ENCODE peak calls at places on chromosomes 11 and 22, in five cellular contexts. Q is heart right ventricle; E is activated CD4-positive, alpha-beta T cell treated with anti-CD3 and anti-CD28 coated beads for 36 hours; R is adipocyte; D is substantia nigra. O is an unnamed sample.

GRCh38 chr11:128481135-128481534 is 106.2 kb downstream of the ETS1 start:
- DNase-seq in Q (no peak), E (no peak), R (peak), D (no peak), O (no peak)

GRCh38 chr11:81377418-81377817 is 1356.2 kb downstream of the FAM181B start:
- DNase-seq in Q (no peak), E (no peak), R (no peak), D (no peak), O (no peak)

GRCh38 chr11:68436985-68437926 is 23.3 kb upstream of the PPP6R3 start:
- DNase-seq in Q (peak), E (no peak), R (peak), D (no peak), O (peak)

GRCh38 chr11:12813371-12814225 is 139.4 kb downstream of the TEAD1 start:
- DNase-seq in Q (no peak), E (no peak), R (no peak), D (no peak), O (no peak)

GRCh38 chr11:82995754-82996398 is 75.8 kb downstream of the RAB30 start:
- DNase-seq in Q (no peak), E (peak), R (peak), D (no peak), O (peak)

GRCh38 chr11:65077466-65077865 is 6.4 kb downstream of the CDCA5 start:
- DNase-seq in Q (no peak), E (no peak), R (no peak), D (no peak), O (peak)

GRCh38 chr22:27804683-27805297 is 3.2 kb upstream of the MN1 start:
- DNase-seq in Q (peak), E (peak), R (peak), D (peak), O (peak)

GRCh38 chr11:13777341-13777985 is 109.0 kb downstream of the FAR1 start:
- DNase-seq in Q (no peak), E (no peak), R (no peak), D (no peak), O (peak)

GRCh38 chr11:61960532-61960931 is 6.9 kb downstream of the FTH1 start:
- DNase-seq in Q (no peak), E (no peak), R (no peak), D (no peak), O (no peak)

GRCh38 chr11:1350086-1350725 is 39.5 kb upstream of the BRSK2 start:
- DNase-seq in Q (no peak), E (no peak), R (no peak), D (no peak), O (no peak)

GRCh38 chr22:26131755-26132154 is 37.5 kb upstream of the SEZ6L start:
- DNase-seq in Q (no peak), E (no peak), R (no peak), D (no peak), O (no peak)

GRCh38 chr22:39364646-39365405 is 15.0 kb downstream of the SYNGR1 start:
- DNase-seq in Q (no peak), E (no peak), R (peak), D (no peak), O (no peak)